ENCODE peak calls at places on chromosomes 7 and 10, in six cellular contexts. N, A, V, D, T and X are unnamed samples.

GRCh38 chr10:70920519-70920918 is 32.2 kb upstream of the PCBD1 start:
- DNase-seq in T (no peak), D (no peak), A (no peak), N (no peak), V (no peak), X (no peak)

GRCh38 chr10:78520737-78521430 is 487.2 kb downstream of the RPS24 start:
- DNase-seq in A (no peak), V (no peak), T (no peak), N (no peak), D (peak; percentile 86), X (peak; percentile 11)

GRCh38 chr10:6144609-6145413 is 56.0 kb downstream of the RBM17 start:
- DNase-seq in A (peak; percentile 79), N (peak; percentile 60), D (peak; percentile 85), V (peak; percentile 87), T (peak; percentile 97), X (peak; percentile 93)

GRCh38 chr10:110363572-110364411 is 59.1 kb upstream of the SMNDC1 start:
- DNase-seq in D (no peak), V (peak; percentile 39), T (no peak), N (no peak), A (no peak), X (no peak)

GRCh38 chr7:28815369-28815927 is 142.7 kb downstream of the TRIL start:
- DNase-seq in D (no peak), V (no peak), T (no peak), A (no peak), N (no peak), X (no peak)

GRCh38 chr10:70041016-70041415 is 11.6 kb upstream of the MACROH2A2 start:
- DNase-seq in A (no peak), T (no peak), V (no peak), N (no peak), D (no peak), X (no peak)

GRCh38 chr7:117759950-117760640 is 113.1 kb downstream of the CTTNBP2 start:
- DNase-seq in N (no peak), D (no peak), T (no peak), V (no peak), A (no peak), X (no peak)

GRCh38 chr10:8365935-8366911 is 311.7 kb downstream of the GATA3 start:
- DNase-seq in V (peak; percentile 61), T (no peak), D (peak; percentile 39), N (no peak), A (peak; percentile 49), X (peak; percentile 53)

GRCh38 chr10:24873281-24873683 is 79.1 kb downstream of the PRTFDC1 start:
- DNase-seq in T (no peak), N (peak; percentile 88), D (peak; percentile 46), A (no peak), V (no peak), X (no peak)

GRCh38 chr7:56218510-56218909 is 102.3 kb upstream of the NUPR2 start:
- DNase-seq in D (no peak), V (no peak), A (no peak), N (no peak), T (no peak), X (no peak)

GRCh38 chr10:12237265-12238220 is 41.6 kb downstream of the CDC123 start:
- DNase-seq in A (no peak), V (no peak), D (no peak), T (peak; percentile 33), N (no peak), X (no peak)

GRCh38 chr10:103470755-103471653 is 8.0 kb downstream of the CALHM3 start:
- DNase-seq in N (no peak), D (peak; percentile 65), V (peak; percentile 57), T (no peak), A (peak; percentile 19), X (peak; percentile 75)

GRCh38 chr7:2982831-2983230 is 60.8 kb downstream of the CARD11 start:
- DNase-seq in T (no peak), N (no peak), D (no peak), A (peak; percentile 5), V (peak; percentile 56), X (peak; percentile 58)

GRCh38 chr7:47304727-47305719 is 276.9 kb downstream of the TNS3 start:
- DNase-seq in V (no peak), N (no peak), D (no peak), T (no peak), A (no peak), X (no peak)

GRCh38 chr7:114181280-114181679 is 233.3 kb upstream of the FOXP2 start:
- DNase-seq in D (peak; percentile 10), T (no peak), N (no peak), A (no peak), V (no peak), X (no peak)

GRCh38 chr7:146764458-146764857 is 647.9 kb downstream of the CNTNAP2 start:
- DNase-seq in T (no peak), A (no peak), V (no peak), D (no peak), N (no peak), X (no peak)

GRCh38 chr7:114711244-114711643 is 210.7 kb upstream of the MDFIC start:
- DNase-seq in V (no peak), D (peak; percentile 65), N (no peak), A (no peak), T (no peak), X (no peak)

GRCh38 chr10:73910764-73911552 is at the start of gene PLAU:
- DNase-seq in N (no peak), T (peak; percentile 91), V (peak; percentile 31), A (peak; percentile 11), D (peak; percentile 84), X (peak; percentile 41)

GRCh38 chr7:47520408-47520807 is 61.5 kb downstream of the TNS3 start:
- DNase-seq in T (no peak), A (no peak), N (peak; percentile 87), V (no peak), D (no peak), X (no peak)

GRCh38 chr10:113381906-113382562 is 170.8 kb upstream of the HABP2 start:
- DNase-seq in A (no peak), D (peak; percentile 45), V (no peak), T (no peak), N (no peak), X (peak; percentile 4)

GRCh38 chr7:107077699-107078516 is 33.4 kb downstream of the PRKAR2B start:
- DNase-seq in N (no peak), D (peak; percentile 46), A (no peak), T (no peak), V (no peak), X (no peak)

GRCh38 chr10:61397175-61397986 is 55.8 kb downstream of the TMEM26 start:
- DNase-seq in A (no peak), D (no peak), T (no peak), N (no peak), V (no peak), X (no peak)

GRCh38 chr7:74388880-74389415 is 64.8 kb upstream of the GTF2IRD1 start:
- DNase-seq in T (no peak), A (no peak), V (no peak), D (no peak), N (no peak), X (no peak)